ENCODE peak calls at places on chromosomes 4 and X, in six cellular contexts. D is A549, E is sigmoid colon, P is SK-N-SH, C is K562, V is suprapubic skin. F is an unnamed sample.

GRCh38 chr4:25377572-25377882 is 464 bp downstream of the ANAPC4 start:
- DNase-seq in D (no peak), E (no peak), P (no peak), C (no peak), V (no peak), F (no peak)

GRCh38 chr4:16754104-16754503 is 144.3 kb downstream of the LDB2 start:
- DNase-seq in D (no peak), E (no peak), P (no peak), C (no peak), V (no peak), F (no peak)

GRCh38 chr4:23923840-23924239 is 34.0 kb upstream of the PPARGC1A start:
- DNase-seq in D (no peak), E (no peak), P (no peak), C (no peak), V (no peak), F (no peak)

GRCh38 chr4:53307819-53308773 is 57.8 kb downstream of the SCFD2 start:
- DNase-seq in D (no peak), E (no peak), P (no peak), C (no peak), V (no peak), F (no peak)

GRCh38 chrX:103310592-103311400 is at the start of gene BEX2:
- DNase-seq in D (peak), E (peak), P (peak), C (peak), V (peak), F (peak)

GRCh38 chr4:154877110-154877760 is 96.2 kb downstream of the RBM46 start:
- DNase-seq in D (no peak), E (no peak), P (no peak), C (no peak), V (no peak), F (no peak)

GRCh38 chrX:40313269-40313668 is 215.5 kb upstream of the BCOR start:
- DNase-seq in D (no peak), E (no peak), P (no peak), C (no peak), V (no peak), F (no peak)

GRCh38 chr4:113695328-113696169 is 66.0 kb downstream of the CAMK2D start:
- DNase-seq in D (no peak), E (no peak), P (no peak), C (no peak), V (no peak), F (no peak)

GRCh38 chr4:87209696-87210095 is 10.7 kb downstream of the KLHL8 start:
- DNase-seq in D (no peak), E (peak), P (no peak), C (no peak), V (peak), F (peak)

GRCh38 chr4:7620086-7620813 is 185.5 kb upstream of the PSAPL1 start:
- DNase-seq in D (no peak), E (no peak), P (no peak), C (no peak), V (no peak), F (no peak)

GRCh38 chr4:175091649-175092048 is 173.5 kb downstream of the ADAM29 start:
- DNase-seq in D (no peak), E (no peak), P (no peak), C (no peak), V (no peak), F (no peak)

GRCh38 chr4:36241771-36242170 is 2.5 kb downstream of the ARAP2 start:
- DNase-seq in D (no peak), E (no peak), P (no peak), C (no peak), V (no peak), F (no peak)

GRCh38 chr4:92091335-92091734 is 212.4 kb upstream of the GRID2 start:
- DNase-seq in D (no peak), E (no peak), P (no peak), C (no peak), V (no peak), F (no peak)

GRCh38 chr4:158938462-158939044 is 164.3 kb upstream of the RAPGEF2 start:
- DNase-seq in D (no peak), E (no peak), P (no peak), C (no peak), V (no peak), F (no peak)

GRCh38 chr4:162010362-162010761 is 153.4 kb downstream of the FSTL5 start:
- DNase-seq in D (no peak), E (no peak), P (no peak), C (no peak), V (no peak), F (no peak)

GRCh38 chrX:151393514-151393913 is 3.5 kb upstream of the VMA21 start:
- DNase-seq in D (no peak), E (no peak), P (no peak), C (no peak), V (no peak), F (no peak)

GRCh38 chr4:822361-823092 is 3.4 kb downstream of the CPLX1 start:
- DNase-seq in D (no peak), E (peak), P (no peak), C (no peak), V (no peak), F (no peak)

GRCh38 chr4:123443401-123444297 is 47.1 kb downstream of the SPRY1 start:
- DNase-seq in D (no peak), E (no peak), P (peak), C (no peak), V (no peak), F (peak)

GRCh38 chr4:73831569-73831968 is 4.9 kb upstream of the CXCL6 start:
- DNase-seq in D (no peak), E (no peak), P (no peak), C (no peak), V (no peak), F (no peak)

GRCh38 chrX:68697036-68697435 is 49.6 kb downstream of the STARD8 start:
- DNase-seq in D (no peak), E (no peak), P (no peak), C (no peak), V (no peak), F (no peak)

GRCh38 chr4:6032249-6033244 is 14.3 kb upstream of the C4orf50 start:
- DNase-seq in D (no peak), E (no peak), P (no peak), C (no peak), V (no peak), F (no peak)

GRCh38 chr4:56622176-56622575 is 58.9 kb downstream of the HOPX start:
- DNase-seq in D (no peak), E (no peak), P (no peak), C (no peak), V (no peak), F (no peak)

GRCh38 chr4:30295652-30296051 is 424.5 kb upstream of the PCDH7 start:
- DNase-seq in D (no peak), E (no peak), P (no peak), C (no peak), V (no peak), F (no peak)

GRCh38 chr4:121824171-121824527 is 466 bp upstream of the CCNA2 start:
- DNase-seq in D (no peak), E (no peak), P (no peak), C (no peak), V (no peak), F (no peak)
- TF ChIP-seq EP300 in D (no peak), E (no peak), P (no peak), C (no peak), V (no peak), F (no peak)

GRCh38 chrX:5236096-5236495 is 992.6 kb downstream of the NLGN4X start:
- DNase-seq in D (peak), E (no peak), P (peak), C (no peak), V (no peak), F (peak)
- TF ChIP-seq CTCF in D (no peak), E (no peak), P (peak), C (no peak), V (no peak), F (peak)

DNA sequence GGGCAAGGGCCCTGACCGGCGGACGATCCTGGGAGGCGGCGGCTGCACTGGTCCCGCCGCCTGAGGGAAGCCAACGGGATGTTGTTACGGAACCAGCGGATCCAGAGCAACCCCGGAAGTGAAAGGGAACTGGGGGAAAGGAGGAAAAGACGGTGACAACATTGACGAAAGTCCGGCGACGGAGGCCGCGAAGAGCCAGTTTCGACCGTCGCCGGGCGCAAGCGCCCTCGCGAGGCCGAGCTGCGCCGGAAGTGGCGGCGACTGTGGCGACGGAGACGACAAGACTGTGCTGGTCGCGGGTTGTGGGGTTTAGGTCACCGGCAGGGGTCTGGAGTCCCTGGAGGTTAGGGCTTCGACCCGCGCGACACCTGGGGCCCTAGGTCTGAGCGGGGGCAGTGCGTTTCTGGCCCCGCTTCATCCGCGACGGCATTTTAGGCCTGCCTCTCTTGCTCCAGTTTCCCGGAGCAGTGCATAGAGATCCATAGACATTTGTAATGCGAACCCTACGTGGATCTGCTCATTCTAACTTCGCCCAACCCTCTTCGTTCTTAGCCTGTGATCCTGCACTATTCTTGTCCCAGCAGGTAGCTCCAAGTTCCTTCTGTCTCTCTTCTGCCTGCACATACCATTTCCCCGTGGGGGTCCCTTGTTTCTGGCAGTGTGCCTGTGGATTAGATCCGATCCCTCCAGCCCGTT is at the start of gene BOD1L1:
- DNase-seq in D (peak), E (peak), P (peak), C (peak), V (peak), F (peak)
- TF ChIP-seq EP300 in D (peak), E (peak), P (no peak), C (peak), V (no peak), F (peak)

DNA sequence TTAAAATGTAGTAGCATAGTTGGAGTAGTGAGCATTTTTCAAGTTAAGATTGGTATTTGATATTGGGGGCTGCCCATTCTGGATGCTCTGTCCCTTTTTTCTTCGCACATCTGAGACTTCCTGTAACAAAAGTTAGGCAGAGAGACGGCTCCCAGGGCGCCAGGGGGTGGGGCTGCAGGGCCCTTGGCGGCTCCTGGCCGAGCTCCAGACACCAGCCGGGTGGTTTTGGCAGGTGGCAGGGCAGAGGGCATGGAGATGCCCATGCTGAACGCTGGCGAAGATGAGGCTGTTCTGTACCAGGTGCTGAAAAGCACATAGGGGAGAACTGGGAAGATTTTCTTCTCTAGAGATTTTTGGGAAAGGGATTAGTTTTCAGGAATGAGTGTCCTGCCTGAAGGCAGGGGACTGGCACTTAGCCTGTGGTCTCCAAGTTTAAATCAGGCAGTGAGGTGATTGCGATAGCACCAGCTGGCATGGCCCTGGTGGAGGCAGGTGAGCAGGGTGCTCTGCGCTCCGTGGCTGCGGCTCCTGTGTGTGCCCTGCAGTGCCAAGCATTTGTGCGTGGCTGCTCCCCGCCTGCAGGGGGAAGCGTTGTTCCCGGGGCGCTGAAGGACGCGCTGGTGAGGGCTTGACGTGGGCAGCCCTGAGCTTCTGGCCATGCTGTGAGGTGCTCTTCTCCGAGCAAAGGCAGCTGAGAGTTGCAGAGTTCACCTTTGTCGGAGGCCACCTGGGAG is 23.6 kb upstream of the HGFAC start:
- DNase-seq in D (no peak), E (peak), P (no peak), C (no peak), V (peak), F (no peak)
- TF ChIP-seq CTCF in D (peak), E (no peak), P (peak), C (peak), V (no peak), F (no peak)

DNA sequence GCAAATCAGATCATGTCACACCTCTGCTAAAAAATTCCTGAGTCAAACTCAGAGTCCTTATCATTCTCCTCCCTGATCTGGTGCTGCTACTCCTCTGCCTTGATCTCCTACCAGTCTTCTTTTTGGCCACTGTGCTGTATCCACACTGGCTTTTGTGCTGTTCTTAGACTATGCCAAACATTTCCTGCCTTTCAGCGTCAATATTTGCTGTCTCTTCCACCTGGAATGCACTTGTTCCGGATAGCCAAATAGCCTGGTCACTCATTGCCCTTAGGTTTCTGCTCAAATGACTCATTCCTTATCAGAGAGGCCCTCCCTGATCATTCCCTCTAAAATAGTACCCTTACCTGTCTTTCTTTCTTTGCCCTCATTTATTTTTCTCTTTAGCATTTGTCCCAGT is 24.4 kb upstream of the RP2 start:
- DNase-seq in D (peak), E (no peak), P (no peak), C (no peak), V (no peak), F (peak)
- TF ChIP-seq EP300 in D (no peak), E (no peak), P (no peak), C (no peak), V (no peak), F (no peak)

DNA sequence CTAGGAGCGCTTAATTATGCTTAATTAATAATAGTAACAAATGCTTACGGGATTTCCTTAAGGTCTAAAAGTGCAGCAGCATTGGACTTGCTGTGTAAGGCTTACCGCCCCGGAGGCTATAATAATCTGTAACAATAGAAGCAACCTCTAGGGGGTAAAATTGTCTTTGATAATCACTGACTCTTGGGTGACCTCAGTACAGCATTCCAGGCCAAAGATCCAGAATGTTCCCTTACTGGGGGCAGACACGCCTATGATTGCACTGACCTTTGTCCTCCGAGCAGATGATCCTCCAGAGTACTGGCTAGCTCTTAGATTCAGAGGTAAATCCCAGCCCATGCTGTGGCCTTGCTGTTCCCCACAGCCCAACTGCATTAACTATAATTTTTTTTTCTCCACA is 16.5 kb downstream of the LSM6 start:
- DNase-seq in D (peak), E (no peak), P (no peak), C (peak), V (no peak), F (no peak)
- TF ChIP-seq CTCF in D (no peak), E (no peak), P (peak), C (no peak), V (peak), F (no peak)

DNA sequence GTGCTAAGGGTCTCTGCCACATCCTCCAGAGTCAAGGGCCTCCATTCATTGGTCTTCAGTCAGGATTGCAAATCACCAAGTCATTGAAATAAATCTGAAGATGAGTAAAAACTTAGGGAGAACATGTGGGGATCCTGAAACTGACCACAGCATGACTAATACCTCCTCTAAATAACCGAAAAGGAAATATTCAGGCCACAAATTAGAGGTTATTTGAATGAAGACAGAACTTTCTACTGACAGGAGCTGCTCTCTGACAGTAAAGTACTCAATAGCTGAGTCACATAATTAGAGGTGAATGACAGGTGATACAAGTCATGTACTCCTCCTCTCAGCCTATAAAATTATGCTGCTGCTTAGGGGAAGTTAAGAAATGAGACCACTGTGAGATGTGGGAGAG is 240.2 kb upstream of the F9 start:
- DNase-seq in D (no peak), E (no peak), P (no peak), C (no peak), V (no peak), F (no peak)
- TF ChIP-seq EP300 in D (no peak), E (no peak), P (no peak), C (no peak), V (no peak), F (no peak)

GRCh38 chr4:54971474-54971950 is 153.9 kb downstream of the KDR start:
- DNase-seq in D (peak), E (no peak), P (peak), C (peak), V (no peak), F (no peak)
- TF ChIP-seq CTCF in D (peak), E (no peak), P (peak), C (peak), V (peak), F (peak)

GRCh38 chr4:119211856-119212250 is 660 bp upstream of the USP53 start:
- DNase-seq in D (no peak), E (no peak), P (no peak), C (no peak), V (peak), F (no peak)

GRCh38 chr4:119209586-119209985 is 2.9 kb upstream of the USP53 start:
- DNase-seq in D (no peak), E (no peak), P (no peak), C (no peak), V (no peak), F (no peak)

GRCh38 chr4:119210760-119211159 is 1.8 kb upstream of the USP53 start:
- DNase-seq in D (no peak), E (no peak), P (no peak), C (no peak), V (no peak), F (no peak)

GRCh38 chr4:119212251-119212963 is at the start of gene USP53:
- DNase-seq in D (peak), E (peak), P (peak), C (peak), V (peak), F (peak)

GRCh38 chr4:119212964-119213606 is 572 bp downstream of the USP53 start:
- DNase-seq in D (peak), E (peak), P (peak), C (peak), V (peak), F (peak)
- TF ChIP-seq EP300 in D (no peak), E (no peak), P (no peak), C (peak), V (no peak), F (no peak)

GRCh38 chr4:37528161-37528560 is 158.0 kb downstream of the RELL1 start:
- DNase-seq in D (no peak), E (no peak), P (no peak), C (no peak), V (no peak), F (no peak)
- TF ChIP-seq CTCF in D (no peak), E (no peak), P (no peak), C (no peak), V (no peak), F (no peak)